ENCODE peak calls at places on chromosomes 13 and 19, in nine cellular contexts. U, B, K, Y, J, G, F, Q and E are unnamed samples.

GRCh38 chr13:77660841-77661250 is 36.6 kb upstream of the SLAIN1 start:
- DNase-seq in U (no peak), B (no peak), K (no peak), Y (no peak), J (no peak), G (no peak), F (no peak), Q (no peak), E (no peak)

GRCh38 chr13:44903596-44903995 is 85.7 kb downstream of the NUFIP1 start:
- DNase-seq in U (no peak), B (no peak), K (peak; percentile 95), Y (peak; percentile 64), J (peak; percentile 75), G (no peak), F (no peak), Q (peak; percentile 84), E (no peak)

GRCh38 chr19:8631425-8631819 is 989 bp downstream of the NFILZ start:
- DNase-seq in U (no peak), B (no peak), K (peak; percentile 57), Y (no peak), J (no peak), G (peak; percentile 61), F (no peak), Q (peak; percentile 36), E (no peak)

GRCh38 chr19:58218899-58219298 is 9.8 kb upstream of the ZNF544 start:
- DNase-seq in U (no peak), B (peak; percentile 29), K (no peak), Y (no peak), J (no peak), G (no peak), F (no peak), Q (no peak), E (no peak)

GRCh38 chr19:2548966-2549365 is 73.0 kb downstream of the GADD45B start:
- DNase-seq in U (no peak), B (no peak), K (no peak), Y (no peak), J (no peak), G (no peak), F (peak; percentile 57), Q (no peak), E (no peak)

GRCh38 chr13:111245781-111246384 is 74.6 kb upstream of the TEX29 start:
- DNase-seq in U (no peak), B (no peak), K (peak; percentile 49), Y (no peak), J (no peak), G (no peak), F (no peak), Q (peak; percentile 56), E (no peak)

GRCh38 chr19:3398114-3398899 is 31.9 kb downstream of the NFIC start:
- DNase-seq in U (no peak), B (no peak), K (peak; percentile 69), Y (no peak), J (peak; percentile 69), G (no peak), F (peak; percentile 83), Q (peak; percentile 41), E (no peak)

GRCh38 chr19:900302-901111 is 7.2 kb downstream of the RNU6-9 start:
- DNase-seq in U (no peak), B (peak; percentile 66), K (no peak), Y (no peak), J (no peak), G (peak; percentile 34), F (no peak), Q (no peak), E (no peak)

GRCh38 chr19:3916033-3916432 is 16.8 kb upstream of the NMRK2 start:
- DNase-seq in U (no peak), B (no peak), K (no peak), Y (no peak), J (no peak), G (no peak), F (no peak), Q (no peak), E (no peak)

GRCh38 chr13:105016266-105016665 is 1519.2 kb downstream of the EFNB2 start:
- DNase-seq in U (no peak), B (no peak), K (no peak), Y (no peak), J (no peak), G (no peak), F (no peak), Q (no peak), E (no peak)

GRCh38 chr13:100128373-100128772 is 39.5 kb downstream of the PCCA start:
- DNase-seq in U (no peak), B (no peak), K (peak; percentile 6), Y (peak; percentile 60), J (no peak), G (peak; percentile 10), F (no peak), Q (peak; percentile 92), E (no peak)

GRCh38 chr13:107376393-107377085 is 808.6 kb upstream of the ARGLU1 start:
- DNase-seq in U (no peak), B (no peak), K (peak; percentile 43), Y (no peak), J (no peak), G (no peak), F (no peak), Q (peak; percentile 18), E (no peak)

GRCh38 chr13:113759525-113760137 is 605 bp downstream of the TMEM255B start:
- DNase-seq in U (no peak), B (no peak), K (peak; percentile 16), Y (no peak), J (no peak), G (peak; percentile 7), F (peak; percentile 81), Q (peak; percentile 9), E (no peak)

GRCh38 chr19:5891938-5892771 is 11.4 kb downstream of the NDUFA11 start:
- DNase-seq in U (no peak), B (no peak), K (peak; percentile 33), Y (no peak), J (no peak), G (peak; percentile 33), F (no peak), Q (peak; percentile 35), E (no peak)

GRCh38 chr19:55642153-55643002 is 1.1 kb upstream of the ZNF581 start:
- DNase-seq in U (no peak), B (peak; percentile 43), K (peak; percentile 44), Y (no peak), J (no peak), G (no peak), F (peak; percentile 88), Q (no peak), E (no peak)

GRCh38 chr19:35169226-35169995 is 14.9 kb downstream of the FXYD5 start:
- DNase-seq in U (no peak), B (no peak), K (no peak), Y (no peak), J (no peak), G (no peak), F (no peak), Q (no peak), E (no peak)

GRCh38 chr19:35986664-35987570 is 8.1 kb upstream of the SDHAF1 start:
- DNase-seq in U (no peak), B (no peak), K (no peak), Y (no peak), J (peak; percentile 38), G (peak; percentile 81), F (peak; percentile 87), Q (no peak), E (no peak)

GRCh38 chr19:27894906-27895754 is 1317.8 kb downstream of the UQCRFS1 start:
- DNase-seq in U (no peak), B (no peak), K (no peak), Y (no peak), J (no peak), G (no peak), F (no peak), Q (no peak), E (no peak)

GRCh38 chr19:10045371-10045770 is 32.1 kb downstream of the RDH8 start:
- DNase-seq in U (no peak), B (no peak), K (no peak), Y (no peak), J (no peak), G (no peak), F (no peak), Q (no peak), E (no peak)

DNA sequence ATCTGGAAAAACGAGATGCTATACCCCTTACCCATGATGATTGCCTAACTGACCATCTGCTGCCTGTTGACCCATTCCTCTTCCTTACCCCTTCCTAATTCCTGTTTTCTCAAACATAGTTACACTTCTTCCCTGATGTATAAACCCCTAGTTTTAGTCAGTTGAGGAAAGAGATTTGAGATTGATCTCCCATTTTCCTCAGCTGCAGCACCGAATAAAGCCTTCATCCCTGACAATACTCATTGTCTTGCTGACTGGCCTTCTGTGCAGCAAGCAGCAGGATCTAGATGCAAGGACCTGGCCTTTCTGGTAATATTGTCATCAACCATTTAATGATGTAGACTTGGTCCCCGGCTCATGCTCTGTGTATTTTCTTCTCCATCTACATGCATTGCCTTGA is 999 bp upstream of the ZNF264 start:
- DNase-seq in U (no peak), B (no peak), K (no peak), Y (no peak), J (no peak), G (no peak), F (no peak), Q (no peak), E (no peak)
- H3K4me3 ChIP-seq in U (no peak overlapping the region), B (peak overlapping the region; percentile 84), K (no peak overlapping the region), Y (no peak overlapping the region), J (no peak overlapping the region), G (no peak overlapping the region), F (no peak overlapping the region), Q (no peak overlapping the region), E (no peak overlapping the region)

DNA sequence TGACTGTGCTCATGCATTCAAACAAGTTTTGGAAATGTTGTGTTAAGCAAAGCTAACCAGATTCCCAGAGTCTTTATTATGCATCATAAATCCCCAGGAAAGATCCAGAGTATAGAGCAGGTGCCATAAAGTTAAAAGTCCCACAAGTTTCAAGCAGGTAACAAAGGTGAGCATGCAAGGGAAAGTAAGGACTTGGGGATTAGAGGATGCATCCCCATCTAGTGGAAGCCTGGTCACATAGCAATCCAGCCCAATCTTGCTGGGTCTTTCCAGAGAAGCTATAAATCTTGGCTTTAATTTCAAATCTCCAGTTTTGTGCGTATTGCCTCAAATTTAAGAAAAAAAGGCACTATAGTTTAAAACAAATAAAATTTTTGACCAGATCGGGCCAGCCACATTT is 72.7 kb downstream of the ZNF254 start:
- DNase-seq in U (no peak), B (no peak), K (no peak), Y (no peak), J (no peak), G (no peak), F (no peak), Q (peak; percentile 17), E (no peak)
- TF ChIP-seq CTCF in U (peak; percentile 35), B (no peak), K (peak; percentile 22), Y (peak; percentile 43), J (no peak), G (no peak), F (no peak), Q (peak; percentile 38), E (no peak)

DNA sequence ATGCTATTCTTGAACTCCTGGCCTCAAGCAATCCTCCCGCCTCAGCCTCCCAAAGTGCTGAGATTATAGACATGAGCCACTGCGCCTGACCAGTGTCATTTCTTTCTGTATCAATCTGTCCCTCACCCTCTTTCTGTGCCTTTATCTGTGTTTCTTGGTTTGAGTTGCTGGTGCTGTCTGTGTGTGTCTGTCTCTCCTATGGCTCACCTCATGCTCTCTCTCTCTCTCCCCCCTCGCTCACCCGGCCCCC is 9.9 kb downstream of the IRF2BP1 start:
- DNase-seq in U (no peak), B (no peak), K (no peak), Y (no peak), J (no peak), G (no peak), F (no peak), Q (no peak), E (no peak)
- H3K4me3 ChIP-seq in U (no peak overlapping the region), B (no peak overlapping the region), K (no peak overlapping the region), Y (no peak overlapping the region), J (no peak overlapping the region), G (no peak overlapping the region), F (no peak overlapping the region), Q (no peak overlapping the region), E (no peak overlapping the region)

GRCh38 chr19:17580470-17581000 is 25.1 kb downstream of the COLGALT1 start:
- DNase-seq in U (no peak), B (no peak), K (no peak), Y (no peak), J (no peak), G (no peak), F (no peak), Q (no peak), E (no peak)
- TF ChIP-seq CTCF in U (no peak), B (no peak), K (no peak), Y (no peak), J (no peak), G (no peak), F (no peak), Q (no peak), E (no peak)